ENCODE peak calls at places on chromosome 1, in seven cellular contexts. X is heart right ventricle, Q is uterus, P is IMR-90, C is lower lobe of right lung, Z is left lung, I is A673. U is an unnamed sample.

GRCh38 chr1:10475510-10475909 is 760 bp downstream of the PEX14 start:
- DNase-seq in X (no peak), Q (no peak), P (no peak), C (no peak), Z (no peak), I (no peak), U (no peak)

GRCh38 chr1:157485793-157486192 is 66.5 kb downstream of the FCRL5 start:
- DNase-seq in X (no peak), Q (no peak), P (no peak), C (no peak), Z (no peak), I (no peak), U (no peak)

GRCh38 chr1:63949965-63950364 is 176.1 kb downstream of the ROR1 start:
- DNase-seq in X (peak; percentile 31), Q (peak; percentile 59), P (no peak), C (no peak), Z (no peak), I (no peak), U (peak; percentile 77)

GRCh38 chr1:24363994-24364393 is 44.8 kb downstream of the GRHL3 start:
- DNase-seq in X (no peak), Q (no peak), P (no peak), C (no peak), Z (no peak), I (no peak), U (no peak)

GRCh38 chr1:117590273-117590925 is 15.4 kb upstream of the TENT5C start:
- DNase-seq in X (no peak), Q (no peak), P (peak; percentile 12), C (no peak), Z (no peak), I (no peak), U (no peak)

GRCh38 chr1:160519542-160520435 is 3.3 kb downstream of the SLAMF6 start:
- DNase-seq in X (no peak), Q (no peak), P (no peak), C (no peak), Z (no peak), I (no peak), U (no peak)

GRCh38 chr1:181314959-181315358 is 168.4 kb upstream of the CACNA1E start:
- DNase-seq in X (no peak), Q (no peak), P (no peak), C (no peak), Z (no peak), I (no peak), U (no peak)

GRCh38 chr1:201250326-201251011 is 32.8 kb upstream of the PKP1 start:
- DNase-seq in X (no peak), Q (no peak), P (no peak), C (no peak), Z (no peak), I (no peak), U (no peak)

GRCh38 chr1:7755448-7755847 is 15.6 kb upstream of the VAMP3 start:
- DNase-seq in X (no peak), Q (no peak), P (peak; percentile 15), C (no peak), Z (no peak), I (peak; percentile 41), U (no peak)

GRCh38 chr1:4176841-4177240 is 276.8 kb upstream of the C1orf174 start:
- DNase-seq in X (no peak), Q (no peak), P (no peak), C (no peak), Z (no peak), I (no peak), U (no peak)

DNA sequence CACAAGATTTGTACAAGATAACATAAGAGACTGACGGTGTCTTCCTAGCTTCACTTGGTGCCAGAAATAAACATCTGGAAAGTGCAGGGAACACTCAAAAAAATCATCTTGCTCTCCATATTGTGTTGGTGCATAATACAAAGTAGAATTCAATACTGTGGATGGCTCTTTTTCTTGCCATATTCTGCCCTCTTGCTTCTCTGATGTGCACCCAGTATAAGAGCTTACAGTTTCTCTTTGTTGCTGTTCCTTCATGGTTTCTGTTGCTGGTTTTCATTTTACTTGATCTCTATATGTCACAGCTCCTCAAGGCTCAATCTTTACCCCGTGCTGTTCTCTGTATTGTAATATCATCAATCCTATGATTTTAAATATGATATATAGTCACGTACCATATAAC is 528.5 kb upstream of the ZP4 start:
- DNase-seq in X (no peak), Q (no peak), P (no peak), C (no peak), Z (no peak), I (no peak), U (no peak)
- H3K36me3 ChIP-seq in X (no peaks in the 10 kb centered on the region), Q (no peaks in the 10 kb centered on the region), P (no peaks in the 10 kb centered on the region), C (no peaks in the 10 kb centered on the region), Z (no peaks in the 10 kb centered on the region), I (no peaks in the 10 kb centered on the region), U (no peaks in the 10 kb centered on the region)

GRCh38 chr1:111422546-111423391 is 4.8 kb downstream of the OVGP1 start:
- DNase-seq in X (no peak), Q (no peak), P (peak; percentile 11), C (peak; percentile 62), Z (peak; percentile 79), I (no peak), U (no peak)

GRCh38 chr1:111420377-111420776 is 7.2 kb downstream of the OVGP1 start:
- DNase-seq in X (no peak), Q (no peak), P (no peak), C (no peak), Z (no peak), I (no peak), U (no peak)

GRCh38 chr1:111419037-111419436 is 8.5 kb downstream of the OVGP1 start:
- DNase-seq in X (no peak), Q (no peak), P (no peak), C (no peak), Z (no peak), I (no peak), U (no peak)

DNA sequence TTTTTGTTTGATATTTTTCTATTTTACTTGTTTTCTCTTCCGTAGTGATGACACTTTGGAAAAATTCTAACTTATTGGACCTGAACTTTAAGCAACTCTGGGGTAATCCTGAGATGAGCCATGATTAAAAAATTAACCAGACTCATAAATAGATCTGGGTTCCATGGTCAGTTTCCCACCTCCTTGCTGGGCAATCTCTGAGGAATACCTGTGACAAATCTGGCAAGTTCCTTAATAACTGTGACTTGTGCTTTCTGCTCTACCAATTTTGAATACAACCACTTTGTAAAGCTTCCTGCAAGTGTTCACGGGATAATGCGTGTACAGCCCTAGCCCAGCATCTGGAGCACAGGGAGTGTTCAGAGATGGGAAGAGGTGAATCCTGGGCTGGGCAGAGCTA is 3.3 kb downstream of the OVGP1 start:
- DNase-seq in X (no peak), Q (no peak), P (no peak), C (no peak), Z (no peak), I (no peak), U (no peak)
- H3K27ac ChIP-seq in X (no peak overlapping the region), Q (no peak overlapping the region), P (no peak overlapping the region), C (no peak overlapping the region), Z (no peak overlapping the region), I (no peak overlapping the region), U (no peak overlapping the region)

GRCh38 chr1:82503805-82504204 is 703.1 kb downstream of the ADGRL2 start:
- DNase-seq in X (no peak), Q (no peak), P (no peak), C (no peak), Z (no peak), I (peak; percentile 24), U (no peak)
- H3K36me3 ChIP-seq in X (no peaks in the 10 kb centered on the region), Q (no peaks in the 10 kb centered on the region), P (no peaks in the 10 kb centered on the region), C (no peaks in the 10 kb centered on the region), Z (no peaks in the 10 kb centered on the region), I (no peaks in the 10 kb centered on the region), U (no peaks in the 10 kb centered on the region)

GRCh38 chr1:11620924-11621323 is 33.3 kb downstream of the FBXO2 start:
- DNase-seq in X (no peak), Q (no peak), P (no peak), C (no peak), Z (no peak), I (no peak), U (no peak)
- H3K27ac ChIP-seq in X (no peak overlapping the region), Q (no peak overlapping the region), P (no peak overlapping the region), C (no peak overlapping the region), Z (no peak overlapping the region), I (no peak overlapping the region), U (no peak overlapping the region)

GRCh38 chr1:16126738-16127515 is 28.9 kb downstream of the EPHA2 start:
- DNase-seq in X (no peak), Q (no peak), P (no peak), C (no peak), Z (peak; percentile 25), I (no peak), U (no peak)

GRCh38 chr1:16125483-16125882 is 30.4 kb downstream of the EPHA2 start:
- DNase-seq in X (no peak), Q (no peak), P (no peak), C (no peak), Z (peak; percentile 7), I (no peak), U (no peak)

GRCh38 chr1:16124377-16125087 is 31.3 kb downstream of the EPHA2 start:
- DNase-seq in X (no peak), Q (no peak), P (no peak), C (no peak), Z (peak; percentile 67), I (no peak), U (no peak)

GRCh38 chr1:16125088-16125470 is 30.8 kb downstream of the EPHA2 start:
- DNase-seq in X (no peak), Q (no peak), P (no peak), C (no peak), Z (peak; percentile 39), I (no peak), U (no peak)

GRCh38 chr1:16126160-16126559 is 29.7 kb downstream of the EPHA2 start:
- DNase-seq in X (no peak), Q (no peak), P (no peak), C (no peak), Z (peak; percentile 49), I (no peak), U (no peak)
- H3K36me3 ChIP-seq in X (no peaks in the 10 kb centered on the region), Q (no peaks in the 10 kb centered on the region), P (peaks cover 70% of the 10 kb centered on the region), C (peaks cover 63% of the 10 kb centered on the region), Z (no peaks in the 10 kb centered on the region), I (peaks cover 53% of the 10 kb centered on the region), U (peaks cover 3% of the 10 kb centered on the region)

GRCh38 chr1:225845097-225845496 is 35.2 kb downstream of the EPHX1 start:
- DNase-seq in X (no peak), Q (no peak), P (no peak), C (peak; percentile 38), Z (peak; percentile 24), I (no peak), U (no peak)
- H3K27ac ChIP-seq in X (peak overlapping the region; percentile 22), Q (peak overlapping the region; percentile 72), P (no peak overlapping the region), C (no peak overlapping the region), Z (no peak overlapping the region), I (no peak overlapping the region), U (peak overlapping the region; percentile 11)

U was measured in tibial artery.